ENCODE peak calls at places on chromosome 13, in four cellular contexts. U is neuronal stem cell, V is trophoblast cell, I is H9. S is an unnamed sample.

GRCh38 chr13:111630411-111630810 is 310.0 kb downstream of the TEX29 start:
- DNase-seq in V (no peak), U (no peak), I (peak), S (no peak)

GRCh38 chr13:51801631-51802099 is 2.3 kb downstream of the DHRS12 start:
- DNase-seq in V (no peak), I (no peak), U (peak), S (no peak)

GRCh38 chr13:41398494-41399190 is 58.7 kb upstream of the RGCC start:
- DNase-seq in I (no peak), V (no peak), U (no peak), S (no peak)

GRCh38 chr13:41019027-41019487 is at the start of gene ELF1:
- DNase-seq in V (peak), U (no peak), I (no peak), S (peak)

GRCh38 chr13:26425439-26426358 is 131.8 kb upstream of the WASF3 start:
- DNase-seq in I (no peak), U (no peak), V (no peak), S (peak)

GRCh38 chr13:106814389-106814903 is 246.5 kb upstream of the ARGLU1 start:
- DNase-seq in U (no peak), I (no peak), V (no peak), S (no peak)

GRCh38 chr13:39321578-39321977 is 281.4 kb downstream of the LHFPL6 start:
- DNase-seq in V (no peak), I (no peak), U (no peak), S (peak)

GRCh38 chr13:44153536-44153935 is 220.1 kb upstream of the SERP2 start:
- DNase-seq in V (no peak), I (no peak), U (no peak), S (no peak)

GRCh38 chr13:45851171-45851889 is at the start of gene SIAH3:
- DNase-seq in I (peak), V (no peak), U (no peak), S (peak)

GRCh38 chr13:80132741-80133601 is 208.0 kb downstream of the SPRY2 start:
- DNase-seq in I (no peak), U (no peak), V (no peak), S (peak)

GRCh38 chr13:113991676-113992179 is 17.9 kb upstream of the C13orf46 start:
- DNase-seq in U (no peak), V (no peak), I (no peak), S (no peak)

GRCh38 chr13:51635137-51635878 is 51.0 kb downstream of the WDFY2 start:
- DNase-seq in U (no peak), I (no peak), V (no peak), S (no peak)

GRCh38 chr13:108297114-108297513 is 27.6 kb downstream of the TNFSF13B start:
- DNase-seq in V (no peak), I (no peak), U (no peak), S (no peak)

GRCh38 chr13:51955281-51955771 is 55.9 kb downstream of the ATP7B start:
- DNase-seq in V (no peak), U (no peak), I (no peak), S (no peak)

GRCh38 chr13:98880673-98881072 is 97.2 kb downstream of the DOCK9 start:
- DNase-seq in I (no peak), U (no peak), V (no peak), S (no peak)

GRCh38 chr13:93559718-93560117 is 333.1 kb downstream of the GPC6 start:
- DNase-seq in U (no peak), I (no peak), V (no peak), S (peak)

GRCh38 chr13:41428155-41428554 is 29.2 kb upstream of the RGCC start:
- DNase-seq in U (peak), V (no peak), I (peak), S (no peak)

GRCh38 chr13:110056640-110057039 is 250.3 kb downstream of the COL4A1 start:
- DNase-seq in U (no peak), I (no peak), V (no peak), S (no peak)

GRCh38 chr13:110055089-110055488 is 251.9 kb downstream of the COL4A1 start:
- DNase-seq in V (no peak), I (no peak), U (no peak), S (peak)

GRCh38 chr13:110061270-110061669 is 245.7 kb downstream of the COL4A1 start:
- DNase-seq in I (no peak), U (no peak), V (no peak), S (no peak)

GRCh38 chr13:110054041-110054440 is 252.9 kb downstream of the COL4A1 start:
- DNase-seq in V (no peak), U (no peak), I (no peak), S (no peak)

GRCh38 chr13:110057052-110057451 is 249.9 kb downstream of the COL4A1 start:
- DNase-seq in I (no peak), V (no peak), U (no peak), S (no peak)
- H3K18ac ChIP-seq in I (no peak), V (no peak), U (no peak), S (no peak)

DNA sequence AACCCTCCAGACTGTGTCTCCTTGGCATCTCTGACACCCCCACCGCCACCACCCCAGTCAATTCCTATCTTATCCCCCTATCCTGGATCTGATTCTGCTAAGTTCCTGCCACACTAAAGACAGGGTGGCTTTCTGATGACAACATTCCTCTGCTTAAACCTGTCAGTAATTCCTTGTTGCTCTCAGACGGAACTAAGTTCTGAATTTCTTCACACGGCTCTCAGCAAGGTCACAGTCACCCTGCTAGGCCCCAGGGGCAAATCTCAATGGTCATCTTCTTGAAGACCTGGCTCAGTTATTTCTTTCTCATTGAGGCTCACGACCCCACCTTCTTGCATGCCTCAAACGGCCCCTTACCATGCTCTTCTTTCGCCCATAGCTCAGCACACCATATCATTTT is 7.6 kb downstream of the ALOX5AP start:
- DNase-seq in V (peak), I (no peak), U (no peak), S (no peak)
- H4K8ac ChIP-seq in V (peak), I (no peak), U (no peak), S (peak)

DNA sequence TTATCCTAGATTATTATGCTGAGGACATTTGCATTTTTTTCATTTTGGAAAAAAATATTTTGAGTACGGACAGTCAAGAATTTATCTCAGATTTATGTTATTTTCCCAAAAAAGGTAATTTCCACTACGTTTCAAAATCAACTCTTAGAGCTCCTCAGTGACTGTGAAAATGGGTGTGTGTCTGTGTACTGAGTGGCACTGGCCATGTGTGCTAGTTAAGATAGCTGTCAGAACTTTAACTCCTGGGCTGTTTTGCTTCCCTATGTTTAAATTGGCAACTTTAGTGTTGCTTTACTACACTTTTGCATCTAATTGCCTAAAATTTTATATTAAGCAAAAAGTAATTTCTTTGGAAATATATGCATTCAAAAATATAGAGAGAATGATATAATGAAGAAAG is 927.3 kb downstream of the EFNB2 start:
- DNase-seq in U (no peak), V (no peak), I (no peak), S (no peak)
- H2AFZ ChIP-seq in U (no peak), V (no peak), I (no peak), S (no peak)

GRCh38 chr13:30074955-30075614 is 224.7 kb upstream of the UBL3 start:
- DNase-seq in V (no peak), U (no peak), I (no peak), S (no peak)
- H3K18ac ChIP-seq in V (no peak), U (no peak), I (no peak), S (no peak)

GRCh38 chr13:48536851-48537250 is 4.0 kb upstream of the RCBTB2 start:
- DNase-seq in U (no peak), V (no peak), I (no peak), S (no peak)
- H4K8ac ChIP-seq in U (no peak), V (no peak), I (no peak), S (no peak)